ENCODE peak calls at places on chromosomes 6 and 20, in eight cellular contexts. R is Peyer's patch; Q is ovary; M is stomach; P is PC-9; W is pancreas; E is lung; A is CD8-positive, alpha-beta memory T cell. D is an unnamed sample. For H3K9me3, the result is how much of the 10 kb centered on the place peaks cover.

GRCh38 chr6:1081566-1081965 is 230.3 kb upstream of the FOXQ1 start:
- DNase-seq in Q (no peak), R (no peak), A (no peak), M (no peak), P (no peak), W (no peak), E (no peak), D (no peak)

GRCh38 chr6:80767808-80768207 is 661.3 kb downstream of the BCKDHB start:
- DNase-seq in E (no peak), P (peak), A (no peak), R (no peak), Q (no peak), W (no peak), M (no peak), D (peak)

GRCh38 chr6:77650098-77650663 is 2.7 kb upstream of the MEI4 start:
- DNase-seq in M (no peak), W (peak), A (no peak), E (no peak), P (no peak), R (no peak), Q (peak), D (peak)

GRCh38 chr6:129498950-129499870 is 210.8 kb downstream of the ARHGAP18 start:
- DNase-seq in R (no peak), A (no peak), E (no peak), W (no peak), M (no peak), Q (no peak), P (no peak), D (no peak)

GRCh38 chr20:4119854-4120209 is 104.5 kb upstream of the RNF24 start:
- DNase-seq in M (no peak), A (no peak), P (no peak), R (no peak), Q (no peak), E (no peak), W (no peak), D (no peak)

GRCh38 chr20:58634818-58635665 is 16.0 kb upstream of the STX16 start:
- DNase-seq in P (no peak), A (no peak), Q (peak), M (no peak), W (peak), R (no peak), E (no peak), D (peak)

GRCh38 chr6:133989525-133989924 is 36.5 kb downstream of the TBPL1 start:
- DNase-seq in E (no peak), W (no peak), R (no peak), M (no peak), Q (no peak), A (no peak), P (no peak), D (no peak)

GRCh38 chr6:150320450-150320849 is 48.4 kb upstream of the IYD start:
- DNase-seq in E (no peak), A (no peak), M (peak), R (no peak), Q (no peak), P (no peak), W (no peak), D (no peak)

GRCh38 chr6:159692303-159693127 is 526 bp downstream of the SOD2 start:
- DNase-seq in Q (peak), P (peak), E (peak), R (peak), A (peak), W (peak), M (peak), D (peak)

GRCh38 chr6:70310063-70310694 is 7.3 kb upstream of the COL9A1 start:
- DNase-seq in R (no peak), M (no peak), E (no peak), Q (no peak), W (no peak), P (no peak), A (no peak), D (no peak)

GRCh38 chr20:32971703-32972161 is 32.5 kb downstream of the SUN5 start:
- DNase-seq in M (no peak), E (no peak), W (no peak), A (no peak), R (no peak), Q (no peak), P (no peak), D (peak)

GRCh38 chr6:4656106-4656505 is 120.1 kb upstream of the CDYL start:
- DNase-seq in E (no peak), A (no peak), Q (no peak), P (no peak), R (no peak), M (no peak), W (no peak), D (no peak)

GRCh38 chr6:45513331-45513730 is 135.6 kb upstream of the SUPT3H start:
- DNase-seq in M (no peak), R (no peak), A (no peak), P (no peak), Q (no peak), E (no peak), W (no peak), D (no peak)

GRCh38 chr6:107284805-107285204 is 169.5 kb upstream of the BEND3 start:
- DNase-seq in E (no peak), R (no peak), P (no peak), A (no peak), Q (no peak), W (no peak), M (no peak), D (no peak)

GRCh38 chr6:112214749-112215269 is 39.6 kb downstream of the LAMA4 start:
- DNase-seq in R (no peak), Q (no peak), W (no peak), E (no peak), A (no peak), M (no peak), P (no peak), D (no peak)

GRCh38 chr6:76876922-76877553 is 586.3 kb downstream of the HTR1B start:
- DNase-seq in P (peak), E (peak), Q (peak), A (no peak), R (no peak), W (no peak), M (peak), D (no peak)

GRCh38 chr20:45944151-45944964 is 9.9 kb downstream of the PCIF1 start:
- DNase-seq in A (no peak), M (no peak), R (no peak), W (no peak), Q (no peak), P (no peak), E (no peak), D (no peak)

GRCh38 chr20:18252597-18253451 is 35.5 kb upstream of the ZNF133 start:
- DNase-seq in M (no peak), P (peak), E (peak), R (no peak), W (no peak), A (no peak), Q (no peak), D (no peak)

GRCh38 chr20:33263784-33264183 is 19.2 kb upstream of the BPIFB1 start:
- DNase-seq in P (no peak), Q (no peak), M (no peak), W (no peak), A (no peak), R (no peak), E (no peak), D (no peak)

GRCh38 chr6:155439376-155439775 is 16.3 kb downstream of the NOX3 start:
- DNase-seq in A (no peak), M (no peak), P (no peak), Q (no peak), R (no peak), E (no peak), W (no peak), D (no peak)

GRCh38 chr6:105608711-105609374 is 206.0 kb upstream of the PREP start:
- DNase-seq in P (peak), W (no peak), A (no peak), Q (no peak), R (no peak), E (no peak), M (no peak), D (no peak)

GRCh38 chr20:370151-370600 is 10.4 kb upstream of the TRIB3 start:
- DNase-seq in M (peak), W (no peak), Q (no peak), P (peak), R (no peak), E (peak), A (no peak), D (no peak)

GRCh38 chr20:19129976-19130612 is 82.3 kb upstream of the SLC24A3 start:
- DNase-seq in A (no peak), Q (no peak), W (no peak), P (no peak), E (no peak), R (no peak), M (peak), D (no peak)

GRCh38 chr20:63829943-63830820 is 882 bp downstream of the ZBTB46 start:
- DNase-seq in M (no peak), Q (no peak), A (no peak), P (no peak), E (no peak), R (no peak), W (no peak), D (peak)

GRCh38 chr20:63686492-63687321 is 9.7 kb upstream of the TNFRSF6B start:
- DNase-seq in P (peak), A (no peak), W (peak), M (peak), Q (peak), E (peak), R (no peak), D (peak)

GRCh38 chr6:6971369-6971768 is 136.4 kb upstream of the RREB1 start:
- DNase-seq in Q (no peak), M (no peak), E (no peak), P (no peak), R (no peak), A (no peak), W (no peak), D (no peak)

GRCh38 chr20:47487175-47487917 is 14.3 kb upstream of the NCOA3 start:
- DNase-seq in E (no peak), A (peak), P (peak), R (peak), M (no peak), W (no peak), Q (no peak), D (no peak)

GRCh38 chr6:40891131-40891530 is 147.9 kb downstream of the UNC5CL start:
- DNase-seq in Q (no peak), M (no peak), R (no peak), W (no peak), E (no peak), A (no peak), P (no peak), D (no peak)
- H3K9me3 ChIP-seq in Q (under half), M (under half), R (under half), W (under half), E (under half), A (under half), P (under half), D (under half)

GRCh38 chr6:41637179-41638001 is 878 bp upstream of the MDFI start:
- DNase-seq in M (peak), P (peak), A (no peak), R (no peak), W (no peak), Q (no peak), E (no peak), D (peak)
- H3K27ac ChIP-seq in M (peak), P (peak), A (no peak), R (no peak), W (no peak), Q (no peak), E (no peak), D (no peak)

GRCh38 chr20:59731371-59731770 is 127.0 kb downstream of the PHACTR3 start:
- DNase-seq in W (no peak), A (no peak), M (no peak), E (no peak), Q (no peak), R (no peak), P (no peak), D (no peak)

GRCh38 chr20:59735917-59736316 is 131.6 kb downstream of the PHACTR3 start:
- DNase-seq in A (no peak), W (no peak), P (no peak), E (no peak), Q (no peak), R (no peak), M (no peak), D (peak)

GRCh38 chr20:59735486-59735885 is 131.1 kb downstream of the PHACTR3 start:
- DNase-seq in R (no peak), M (no peak), Q (no peak), W (no peak), P (no peak), A (no peak), E (no peak), D (peak)

GRCh38 chr20:59736366-59736765 is 132.0 kb downstream of the PHACTR3 start:
- DNase-seq in M (no peak), A (no peak), W (no peak), R (no peak), Q (no peak), E (no peak), P (no peak), D (peak)

DNA sequence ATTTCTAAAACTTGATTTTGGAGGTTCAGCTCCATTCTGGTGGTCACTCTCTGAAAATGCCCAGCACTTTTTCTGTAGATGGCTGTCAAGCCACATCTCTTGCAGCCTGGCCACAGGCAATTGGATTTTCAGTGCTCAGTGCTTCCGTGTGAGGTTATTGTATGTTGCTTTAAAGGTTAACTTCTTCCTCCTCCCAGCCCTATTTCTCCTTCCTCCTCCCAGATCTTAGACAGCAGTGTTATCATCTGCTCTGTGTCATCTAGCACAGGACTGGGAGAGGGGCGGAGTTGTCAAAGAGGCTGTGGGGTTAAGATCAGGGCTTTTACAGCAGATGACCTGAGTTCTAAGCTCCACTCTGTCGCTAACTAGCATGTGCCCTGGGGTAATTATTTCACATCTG is 129.0 kb downstream of the PHACTR3 start:
- DNase-seq in M (no peak), E (no peak), W (no peak), R (no peak), P (no peak), Q (no peak), A (no peak), D (no peak)
- H3K9me3 ChIP-seq in M (under half), E (under half), W (under half), R (under half), P (under half), Q (under half), A (under half), D (under half)

GRCh38 chr6:13769034-13769654 is 45.2 kb downstream of the MCUR1 start:
- DNase-seq in R (no peak), M (peak), Q (no peak), P (no peak), W (peak), E (no peak), A (no peak), D (no peak)

GRCh38 chr6:13764996-13765395 is 49.4 kb downstream of the MCUR1 start:
- DNase-seq in W (no peak), M (no peak), Q (no peak), R (no peak), P (no peak), E (no peak), A (no peak), D (no peak)

GRCh38 chr6:13766201-13766634 is 48.1 kb downstream of the MCUR1 start:
- DNase-seq in E (no peak), W (no peak), Q (no peak), A (no peak), P (peak), R (no peak), M (no peak), D (no peak)

GRCh38 chr6:13765570-13765969 is 48.8 kb downstream of the MCUR1 start:
- DNase-seq in P (peak), A (no peak), W (no peak), R (no peak), Q (no peak), E (no peak), M (no peak), D (no peak)

GRCh38 chr6:13767121-13767794 is 47.1 kb downstream of the MCUR1 start:
- DNase-seq in A (peak), P (no peak), M (no peak), E (no peak), Q (peak), R (peak), W (no peak), D (peak)
- H3K27ac ChIP-seq in A (no peak), P (no peak), M (peak), E (peak), Q (no peak), R (peak), W (no peak), D (no peak)

GRCh38 chr6:137176729-137177128 is 3.3 kb upstream of the IL22RA2 start:
- DNase-seq in A (no peak), Q (no peak), M (no peak), R (no peak), P (no peak), E (no peak), W (no peak), D (no peak)

GRCh38 chr6:137182654-137183073 is 9.2 kb upstream of the IL22RA2 start:
- DNase-seq in M (no peak), W (no peak), Q (no peak), A (no peak), P (no peak), E (no peak), R (no peak), D (no peak)

GRCh38 chr6:137177611-137178010 is 4.2 kb upstream of the IL22RA2 start:
- DNase-seq in A (no peak), Q (no peak), P (no peak), E (no peak), W (no peak), M (no peak), R (no peak), D (no peak)

GRCh38 chr6:137185290-137185689 is 11.8 kb upstream of the IL22RA2 start:
- DNase-seq in A (no peak), P (no peak), R (no peak), Q (no peak), W (no peak), E (no peak), M (no peak), D (no peak)

GRCh38 chr6:137181876-137182653 is 8.6 kb upstream of the IL22RA2 start:
- DNase-seq in R (no peak), P (no peak), Q (no peak), M (no peak), A (no peak), W (no peak), E (no peak), D (no peak)
- H3K9me3 ChIP-seq in R (under half), P (under half), Q (under half), M (under half), A (under half), W (under half), E (under half), D (under half)

D was measured in aorta.